ENCODE peak calls at places on chromosomes 4 and X, in four cellular contexts. U is spleen, G is A549, C is ovary. A is an unnamed sample.

GRCh38 chr4:90030953-90031352 is 96.2 kb upstream of the CCSER1 start:
- DNase-seq in C (no peak), U (no peak), G (peak; percentile 5), A (no peak)

GRCh38 chrX:41333744-41333993 is 293 bp upstream of the DDX3X start:
- DNase-seq in C (peak; percentile 89), G (peak; percentile 94), U (no peak), A (peak; percentile 63)

GRCh38 chrX:989959-990510 is 222.4 kb downstream of the CRLF2 start:
- DNase-seq in U (peak; percentile 92), G (peak; percentile 99), C (peak; percentile 90), A (peak; percentile 47)

GRCh38 chr4:38180456-38180855 is 220.3 kb downstream of the PTTG2 start:
- DNase-seq in U (no peak), C (no peak), G (no peak), A (no peak)

GRCh38 chr4:93416337-93417102 is 412.0 kb upstream of the ATOH1 start:
- DNase-seq in G (no peak), U (no peak), C (no peak), A (no peak)

GRCh38 chr4:65865489-65865888 is 195.2 kb upstream of the EPHA5 start:
- DNase-seq in U (no peak), G (peak; percentile 21), C (no peak), A (no peak)

GRCh38 chr4:51842167-51842553 is 793 bp upstream of the DCUN1D4 start:
- DNase-seq in U (peak; percentile 87), C (peak; percentile 49), G (peak; percentile 2), A (no peak)

GRCh38 chr4:83340692-83341343 is 6.2 kb upstream of the HPSE start:
- DNase-seq in U (no peak), C (no peak), G (no peak), A (no peak)

GRCh38 chrX:150044556-150044955 is 106.3 kb upstream of the EOLA2 start:
- DNase-seq in G (no peak), U (no peak), C (no peak), A (no peak)

GRCh38 chr4:35105486-35105885 is 1138.8 kb downstream of the ARAP2 start:
- DNase-seq in G (no peak), U (no peak), C (no peak), A (no peak)

GRCh38 chrX:13180807-13181206 is 136.4 kb upstream of the FAM9C start:
- DNase-seq in U (no peak), G (no peak), C (no peak), A (no peak)

GRCh38 chr4:61889117-61889516 is 689.0 kb downstream of the ADGRL3 start:
- DNase-seq in G (no peak), U (no peak), C (no peak), A (no peak)

GRCh38 chr4:87275311-87275710 is 47.4 kb downstream of the HSD17B13 start:
- DNase-seq in G (no peak), C (no peak), U (no peak), A (no peak)

GRCh38 chr4:87270825-87271224 is 50.4 kb upstream of the KLHL8 start:
- DNase-seq in C (no peak), U (no peak), G (no peak), A (no peak)

GRCh38 chr4:87278335-87278794 is 44.3 kb downstream of the HSD17B13 start:
- DNase-seq in G (no peak), C (no peak), U (no peak), A (no peak)

GRCh38 chr4:87274803-87275202 is 47.9 kb downstream of the HSD17B13 start:
- DNase-seq in U (no peak), C (no peak), G (no peak), A (no peak)

GRCh38 chr4:87274327-87274726 is 48.4 kb downstream of the HSD17B13 start:
- DNase-seq in G (no peak), U (no peak), C (no peak), A (no peak)
- H3K4me1 ChIP-seq in G (no peaks in the 10 kb centered on the region), U (no peaks in the 10 kb centered on the region), C (no peaks in the 10 kb centered on the region), A (no peaks in the 10 kb centered on the region)

DNA sequence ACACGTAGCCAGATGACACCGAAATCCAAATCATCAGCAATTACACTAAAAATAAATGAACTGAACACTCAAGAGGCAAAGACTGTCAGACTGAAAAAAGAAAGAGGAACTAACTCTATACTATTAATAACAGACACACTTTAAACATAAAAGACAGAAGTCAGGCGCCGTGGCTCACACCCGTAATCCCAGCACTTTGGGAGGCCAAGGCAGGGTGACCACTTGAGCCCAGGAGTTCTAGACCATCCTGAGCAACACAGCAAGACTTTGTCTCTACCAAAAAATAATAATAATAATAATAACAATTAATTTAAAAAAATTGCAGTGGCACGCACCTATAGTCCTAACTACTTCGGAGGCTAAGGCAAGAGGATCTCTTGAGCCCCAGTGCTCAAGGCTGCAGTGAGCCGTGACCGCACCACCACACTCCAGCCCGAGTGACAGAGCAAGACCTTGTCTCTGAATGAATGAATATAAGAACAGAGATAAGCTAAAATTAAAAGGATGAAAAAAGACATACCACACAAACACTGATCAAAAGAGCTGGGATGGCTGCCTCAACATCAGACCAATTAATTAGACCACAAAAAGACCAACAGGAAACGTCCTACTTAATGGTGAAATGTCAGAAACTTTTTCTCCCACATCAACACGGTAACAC is 29.9 kb downstream of the CTBP1 start:
- DNase-seq in C (no peak), G (no peak), U (no peak), A (no peak)
- H3K4me1 ChIP-seq in C (peaks cover 5% of the 10 kb centered on the region), G (no peaks in the 10 kb centered on the region), U (peaks cover 75% of the 10 kb centered on the region), A (no peaks in the 10 kb centered on the region)

GRCh38 chrX:45198301-45198700 is 2.4 kb downstream of the DIPK2B start:
- DNase-seq in C (no peak), G (no peak), U (no peak), A (no peak)
- H3K4me1 ChIP-seq in C (no peaks in the 10 kb centered on the region), G (no peaks in the 10 kb centered on the region), U (no peaks in the 10 kb centered on the region), A (no peaks in the 10 kb centered on the region)

DNA sequence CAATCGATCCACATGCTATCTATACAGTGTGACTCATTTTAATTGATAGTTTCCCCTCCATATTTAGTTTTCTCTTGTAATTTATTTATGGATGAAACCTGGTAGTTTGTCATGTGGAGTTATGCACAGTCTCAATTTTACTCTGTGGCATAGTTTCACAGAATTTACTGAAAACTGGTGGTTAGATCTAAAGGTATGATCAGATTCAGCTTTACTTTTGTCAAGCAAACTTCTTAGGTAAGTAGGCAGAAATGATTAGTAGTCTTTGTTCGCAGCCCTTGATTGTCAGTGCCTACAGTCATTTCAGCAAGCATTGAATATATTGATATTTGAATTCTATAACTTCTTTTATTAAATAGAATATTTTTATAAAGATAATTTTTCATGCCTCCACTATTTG is 2.5 kb downstream of the ADD1 start:
- DNase-seq in U (no peak), C (no peak), G (no peak), A (no peak)
- H3K4me1 ChIP-seq in U (peaks cover 89% of the 10 kb centered on the region), C (peaks cover 17% of the 10 kb centered on the region), G (peaks cover 19% of the 10 kb centered on the region), A (peaks cover 9% of the 10 kb centered on the region)

GRCh38 chrX:69142688-69143239 is 22.5 kb downstream of the PJA1 start:
- DNase-seq in G (no peak), U (peak; percentile 54), C (no peak), A (no peak)
- H3K4me1 ChIP-seq in G (no peaks in the 10 kb centered on the region), U (no peaks in the 10 kb centered on the region), C (no peaks in the 10 kb centered on the region), A (no peaks in the 10 kb centered on the region)

GRCh38 chr4:187370918-187371317 is 624.7 kb upstream of the ZFP42 start:
- DNase-seq in G (no peak), U (no peak), C (no peak), A (no peak)

GRCh38 chr4:187362937-187363336 is 632.6 kb upstream of the ZFP42 start:
- DNase-seq in G (no peak), U (peak; percentile 28), C (no peak), A (no peak)

GRCh38 chr4:187363453-187363852 is 632.1 kb upstream of the ZFP42 start:
- DNase-seq in C (no peak), U (no peak), G (no peak), A (no peak)

DNA sequence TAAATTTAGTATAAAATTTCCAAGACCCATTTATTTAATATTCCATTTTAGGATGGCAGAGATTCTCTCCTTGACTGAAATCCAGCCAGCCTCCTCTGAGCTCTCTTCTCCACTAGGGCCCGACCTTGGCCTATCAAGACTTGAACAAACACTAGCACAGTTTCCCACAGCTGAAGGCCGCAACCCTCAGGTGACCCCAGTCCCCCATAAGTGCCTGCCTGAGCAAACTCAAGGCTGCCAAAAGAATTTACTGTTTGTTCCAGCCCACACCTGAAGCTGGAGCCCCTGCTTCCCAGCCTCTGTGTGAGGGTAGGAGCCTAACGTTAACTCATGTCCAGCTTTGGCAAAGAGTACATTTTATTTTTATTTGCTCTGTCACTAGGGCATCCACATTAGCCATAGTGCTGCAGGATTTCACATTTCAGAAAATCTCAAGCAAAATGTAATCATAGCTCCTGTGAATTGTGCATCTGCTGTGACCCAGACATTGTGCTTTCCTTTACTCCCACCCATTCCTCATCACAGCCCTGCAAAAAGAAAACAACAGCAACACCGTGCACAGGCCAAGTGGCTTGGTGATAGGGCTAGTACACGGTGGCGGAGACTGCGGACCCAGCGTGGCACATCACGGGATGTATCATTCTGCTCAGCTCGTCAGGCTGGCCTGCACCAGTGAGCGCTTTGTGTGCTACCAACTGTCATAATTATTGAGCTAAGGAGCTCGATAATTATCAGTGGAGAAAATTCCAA is 628.9 kb upstream of the ZFP42 start:
- DNase-seq in U (no peak), G (no peak), C (no peak), A (no peak)
- H3K4me1 ChIP-seq in U (no peaks in the 10 kb centered on the region), G (no peaks in the 10 kb centered on the region), C (no peaks in the 10 kb centered on the region), A (no peaks in the 10 kb centered on the region)

GRCh38 chr4:143375326-143376073 is 38.8 kb downstream of the GAB1 start:
- DNase-seq in C (no peak), U (peak; percentile 81), G (peak; percentile 12), A (no peak)
- H3K4me1 ChIP-seq in C (peaks cover 19% of the 10 kb centered on the region), U (peaks cover 45% of the 10 kb centered on the region), G (no peaks in the 10 kb centered on the region), A (no peaks in the 10 kb centered on the region)

GRCh38 chr4:10462876-10463275 is 5.7 kb upstream of the ZNF518B start:
- DNase-seq in G (no peak), U (no peak), C (no peak), A (no peak)

GRCh38 chr4:10460313-10461047 is 3.3 kb upstream of the ZNF518B start:
- DNase-seq in G (no peak), C (no peak), U (no peak), A (no peak)

GRCh38 chr4:10459305-10459704 is 2.1 kb upstream of the ZNF518B start:
- DNase-seq in C (no peak), G (no peak), U (no peak), A (no peak)

GRCh38 chr4:10461850-10462400 is 4.7 kb upstream of the ZNF518B start:
- DNase-seq in U (no peak), G (no peak), C (no peak), A (no peak)

GRCh38 chr4:10461091-10461849 is 4.0 kb upstream of the ZNF518B start:
- DNase-seq in C (peak; percentile 33), G (peak; percentile 34), U (peak; percentile 94), A (no peak)
- H3K4me1 ChIP-seq in C (peaks cover 10% of the 10 kb centered on the region), G (no peaks in the 10 kb centered on the region), U (peaks cover 26% of the 10 kb centered on the region), A (no peaks in the 10 kb centered on the region)

GRCh38 chrX:97330150-97330549 is 446.4 kb downstream of the RPA4 start:
- DNase-seq in G (no peak), C (no peak), U (no peak), A (no peak)
- H3K4me1 ChIP-seq in G (no peaks in the 10 kb centered on the region), C (no peaks in the 10 kb centered on the region), U (no peaks in the 10 kb centered on the region), A (no peaks in the 10 kb centered on the region)